ENCODE peak calls at places on chromosomes 6 and 20, in four cellular contexts. B is PC-9, K is lung, X is GM23248. S is an unnamed sample. For H3K36me3 and H3K4me1, the result is how much of the 10 kb centered on the place peaks cover.

GRCh38 chr6:167570460-167571400 is 245.8 kb downstream of the TTLL2 start:
- DNase-seq in X (no peak), K (peak), B (no peak), S (no peak)

GRCh38 chr6:3209114-3210023 is 18.1 kb downstream of the TUBB2B start:
- DNase-seq in B (peak), K (peak), X (peak), S (peak)

GRCh38 chr6:47661960-47662359 is 36.4 kb upstream of the ADGRF4 start:
- DNase-seq in B (no peak), K (no peak), X (no peak), S (no peak)

GRCh38 chr20:46600286-46600752 is 49.9 kb upstream of the OCSTAMP start:
- DNase-seq in K (no peak), X (no peak), B (no peak), S (no peak)

GRCh38 chr6:98942263-98942803 is 5.4 kb downstream of the FBXL4 start:
- DNase-seq in K (no peak), X (no peak), B (no peak), S (no peak)

GRCh38 chr6:27814665-27815424 is 97.4 kb downstream of the OR2B2 start:
- DNase-seq in K (peak), B (peak), X (peak), S (peak)

GRCh38 chr6:136923116-136923953 is 1.2 kb downstream of the SLC35D3 start:
- DNase-seq in K (no peak), B (no peak), X (peak), S (no peak)

GRCh38 chr6:46469021-46469420 is 22.2 kb downstream of the RCAN2 start:
- DNase-seq in K (no peak), B (no peak), X (no peak), S (no peak)

GRCh38 chr20:21053002-21053762 is 53.0 kb downstream of the LINC00237 start:
- DNase-seq in K (no peak), X (no peak), B (no peak), S (no peak)

GRCh38 chr6:166619912-166620311 is 7.1 kb downstream of the RPS6KA2 start:
- DNase-seq in K (peak), X (peak), B (peak), S (peak)

GRCh38 chr20:24034820-24035219 is 46.2 kb upstream of the GGTLC1 start:
- DNase-seq in K (peak), B (peak), X (no peak), S (peak)

GRCh38 chr6:98641929-98642328 is 192.4 kb upstream of the POU3F2 start:
- DNase-seq in X (peak), B (no peak), K (no peak), S (no peak)

GRCh38 chr6:96836579-96837137 is 619 bp downstream of the GPR63 start:
- DNase-seq in B (no peak), K (no peak), X (peak), S (peak)

GRCh38 chr6:30955367-30956042 is 14.7 kb downstream of the MUCL3 start:
- DNase-seq in K (peak), X (peak), B (no peak), S (peak)

GRCh38 chr6:99349620-99350141 is at the start of gene FAXC:
- DNase-seq in X (peak), B (peak), K (peak), S (peak)

GRCh38 chr6:45310118-45310788 is 17.9 kb upstream of the RUNX2 start:
- DNase-seq in K (no peak), B (no peak), X (no peak), S (no peak)

GRCh38 chr6:112150363-112150762 is 63.0 kb downstream of the FAM229B start:
- DNase-seq in X (peak), B (no peak), K (no peak), S (peak)

GRCh38 chr6:57198926-57199636 is 23.0 kb downstream of the RAB23 start:
- DNase-seq in B (no peak), X (no peak), K (no peak), S (peak)

GRCh38 chr20:36121981-36122930 is 32.3 kb upstream of the EPB41L1 start:
- DNase-seq in X (no peak), K (peak), B (peak), S (no peak)

GRCh38 chr20:19453781-19454310 is 241.4 kb downstream of the SLC24A3 start:
- DNase-seq in K (no peak), B (no peak), X (no peak), S (no peak)

GRCh38 chr6:100923481-100923880 is 42.4 kb upstream of the ASCC3 start:
- DNase-seq in K (no peak), X (no peak), B (no peak), S (peak)

GRCh38 chr20:9928955-9929354 is 90.1 kb upstream of the PAK5 start:
- DNase-seq in X (no peak), B (no peak), K (no peak), S (no peak)

GRCh38 chr6:15577106-15577505 is 85.7 kb downstream of the DTNBP1 start:
- DNase-seq in K (no peak), X (no peak), B (no peak), S (no peak)

GRCh38 chr6:159730277-159730676 is 3.0 kb downstream of the WTAP start:
- DNase-seq in B (no peak), K (no peak), X (no peak), S (peak)

GRCh38 chr6:149478631-149479314 is 6.0 kb downstream of the ZC3H12D start:
- DNase-seq in X (no peak), K (no peak), B (no peak), S (no peak)

GRCh38 chr6:149477544-149477943 is 7.3 kb downstream of the ZC3H12D start:
- DNase-seq in X (no peak), B (no peak), K (no peak), S (no peak)

GRCh38 chr6:149474108-149474935 is 10.5 kb downstream of the ZC3H12D start:
- DNase-seq in X (no peak), B (no peak), K (no peak), S (no peak)

GRCh38 chr6:149473080-149474052 is 11.4 kb downstream of the ZC3H12D start:
- DNase-seq in K (no peak), B (peak), X (no peak), S (no peak)

DNA sequence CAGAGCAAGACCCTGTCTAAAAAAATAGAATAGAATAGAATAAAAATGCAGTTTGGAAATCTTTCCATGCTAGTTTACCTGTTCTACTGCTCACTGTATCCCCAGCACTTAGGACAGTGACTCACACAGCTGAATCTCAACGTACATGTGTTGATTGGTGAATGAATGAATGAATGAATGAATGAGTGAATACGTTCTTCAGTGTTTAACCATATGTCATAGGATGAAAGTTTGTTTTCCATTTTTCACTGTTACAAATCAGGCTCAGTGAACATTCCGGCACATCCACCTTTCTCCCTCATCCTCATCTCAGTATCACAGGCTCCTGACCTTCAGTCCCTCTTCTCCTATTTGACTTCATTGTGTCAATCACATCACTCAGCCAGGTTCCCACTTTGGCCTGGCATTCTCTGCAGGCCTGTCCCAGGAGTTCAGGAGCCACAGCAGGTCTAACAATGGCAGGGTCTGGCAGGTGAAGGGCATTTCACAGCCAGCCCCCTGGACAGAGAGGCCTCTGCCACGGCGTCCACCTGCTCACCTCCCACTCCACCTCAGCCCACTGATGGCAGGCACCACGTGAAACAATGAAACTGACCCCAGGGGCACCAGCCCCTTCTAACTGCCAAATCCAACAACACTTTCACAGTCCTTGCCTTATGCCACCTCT is 7.9 kb downstream of the ZC3H12D start:
- DNase-seq in K (no peak), B (no peak), X (no peak), S (no peak)
- H3K36me3 ChIP-seq in K (under half), B (under half), X (under half), S (under half)

DNA sequence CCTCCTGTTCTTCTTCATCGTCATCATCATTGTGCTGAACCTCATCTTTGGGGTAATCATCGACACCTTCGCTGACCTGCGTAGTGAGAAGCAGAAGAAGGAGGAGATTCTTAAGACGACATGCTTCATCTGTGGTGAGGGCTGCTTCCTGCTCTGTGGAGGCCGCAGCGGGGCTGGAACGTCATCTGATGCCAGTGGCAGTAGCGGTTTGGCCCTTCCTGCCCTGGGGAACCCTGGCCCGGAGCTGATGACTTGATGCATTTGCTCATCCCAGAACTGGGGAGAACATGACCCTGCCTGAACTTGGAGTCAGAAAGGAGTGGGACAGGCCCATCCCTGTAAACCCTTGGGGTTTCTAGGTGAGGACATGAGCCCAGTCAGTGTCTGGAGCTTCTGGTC is 18.7 kb downstream of the UQCC2 start:
- DNase-seq in K (no peak), B (no peak), X (peak), S (no peak)
- H3K4me1 ChIP-seq in K (under half), B (under half), X (under half), S (half or more)

GRCh38 chr20:58446264-58446937 is 57.4 kb downstream of the VAPB start:
- DNase-seq in X (no peak), K (no peak), B (no peak), S (no peak)

GRCh38 chr20:58447733-58448391 is 58.8 kb downstream of the VAPB start:
- DNase-seq in X (peak), B (no peak), K (peak), S (peak)

GRCh38 chr20:58448958-58449357 is 59.9 kb downstream of the VAPB start:
- DNase-seq in K (no peak), X (no peak), B (no peak), S (no peak)

GRCh38 chr20:58449703-58450138 is 60.7 kb downstream of the VAPB start:
- DNase-seq in X (no peak), B (no peak), K (no peak), S (no peak)

GRCh38 chr20:58446938-58447265 is 57.9 kb downstream of the VAPB start:
- DNase-seq in B (no peak), X (no peak), K (no peak), S (no peak)
- H3K36me3 ChIP-seq in B (under half), X (under half), K (under half), S (half or more)

DNA sequence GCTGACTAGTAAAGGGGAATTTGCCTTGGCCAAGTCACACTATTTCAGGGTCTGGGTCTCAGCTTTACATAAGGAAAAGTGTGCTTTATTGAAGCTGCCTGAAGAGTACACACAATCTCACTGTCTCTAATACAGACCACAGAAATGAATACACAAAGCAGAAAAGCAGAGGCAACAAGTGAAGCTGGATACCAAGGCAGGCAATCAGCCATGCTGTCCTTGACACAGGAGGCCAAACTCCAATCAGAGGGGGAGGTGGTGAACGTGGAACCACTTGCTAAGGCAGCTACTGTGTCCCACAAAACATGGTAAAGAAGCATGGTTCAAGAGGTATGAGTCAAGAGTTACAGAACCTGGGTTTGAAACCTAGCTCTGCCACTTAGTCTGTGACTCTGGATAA is 21.8 kb upstream of the CCND3 start:
- DNase-seq in B (no peak), K (no peak), X (no peak), S (no peak)
- H3K4me1 ChIP-seq in B (under half), K (under half), X (under half), S (under half)

GRCh38 chr20:38999217-38999616 is 37.1 kb downstream of the DHX35 start:
- DNase-seq in B (no peak), X (no peak), K (no peak), S (no peak)
- H3K36me3 ChIP-seq in B (under half), X (under half), K (under half), S (half or more)

DNA sequence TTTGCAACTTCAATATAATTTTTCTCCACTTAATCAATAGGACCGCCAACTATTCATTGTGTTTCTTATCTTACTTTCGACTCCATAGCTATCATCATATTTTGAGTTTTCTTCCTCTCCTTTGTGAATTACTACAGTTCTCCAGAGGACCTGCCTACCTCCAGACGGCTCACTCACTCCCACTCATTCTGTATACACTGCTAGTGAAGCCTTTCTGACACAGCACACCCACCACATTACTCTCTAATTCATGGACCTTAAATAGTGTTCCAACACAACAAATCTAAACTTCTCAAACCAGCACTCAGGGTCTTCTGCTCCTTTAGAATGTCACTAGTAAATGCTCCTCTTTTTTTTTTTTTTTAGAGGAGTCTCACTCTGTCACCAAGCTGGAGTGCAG is 23.8 kb downstream of the FKBP5 start:
- DNase-seq in X (peak), K (no peak), B (no peak), S (no peak)
- H3K4me1 ChIP-seq in X (under half), K (under half), B (under half), S (half or more)

GRCh38 chr6:33440649-33441309 is 13.6 kb upstream of the ZBTB9 start:
- DNase-seq in B (no peak), X (no peak), K (no peak), S (no peak)
- H3K36me3 ChIP-seq in B (under half), X (under half), K (under half), S (half or more)

GRCh38 chr6:144294016-144294415 is 8.9 kb downstream of the UTRN start:
- DNase-seq in K (no peak), B (peak), X (peak), S (peak)
- H3K4me1 ChIP-seq in K (under half), B (under half), X (under half), S (half or more)

GRCh38 chr20:49275634-49276033 is 2.2 kb downstream of the ZNFX1 start:
- DNase-seq in B (peak), K (no peak), X (peak), S (no peak)
- H3K36me3 ChIP-seq in B (half or more), K (under half), X (under half), S (half or more)

S was measured in adipocyte.